ENCODE peak calls at places on chromosomes 16 and 17, in four cellular contexts. M is body of pancreas, Q is Caco-2, R is IMR-90. C is an unnamed sample. For H3K4me1 and H3K36me3, the result is how much of the 10 kb centered on the place peaks cover.

GRCh38 chr17:28972437-28972836 is 21.1 kb upstream of the PHF12 start:
- DNase-seq in M (no peak), Q (no peak), R (no peak), C (no peak)

GRCh38 chr17:36846410-36847292 is 90.6 kb upstream of the LHX1 start:
- DNase-seq in M (no peak), Q (no peak), R (no peak), C (no peak)

GRCh38 chr17:15442316-15443185 is 24.9 kb downstream of the CDRT4 start:
- DNase-seq in M (no peak), Q (no peak), R (no peak), C (no peak)

GRCh38 chr17:82217120-82217529 is 4.5 kb upstream of the CCDC57 start:
- DNase-seq in M (no peak), Q (no peak), R (no peak), C (no peak)

GRCh38 chr17:71035226-71035625 is 865.9 kb downstream of the KCNJ2 start:
- DNase-seq in M (no peak), Q (no peak), R (no peak), C (no peak)

GRCh38 chr16:50193594-50193993 is 40.5 kb downstream of the TENT4B start:
- DNase-seq in M (no peak), Q (no peak), R (peak), C (no peak)

GRCh38 chr16:278863-279366 is 1.5 kb upstream of the ARHGDIG start:
- DNase-seq in M (peak), Q (no peak), R (peak), C (peak)

GRCh38 chr17:17303010-17303846 is at the start of gene NT5M:
- DNase-seq in M (peak), Q (peak), R (peak), C (peak)

GRCh38 chr16:2979669-2980226 is 498 bp downstream of the PKMYT1 start:
- DNase-seq in M (no peak), Q (no peak), R (peak), C (no peak)
- H3K4me1 ChIP-seq in M (half or more), Q (under half), R (under half), C (under half)

GRCh38 chr17:47822785-47823184 is 1.2 kb upstream of the OSBPL7 start:
- DNase-seq in M (no peak), Q (peak), R (no peak), C (no peak)
- H3K36me3 ChIP-seq in M (under half), Q (under half), R (under half), C (under half)

GRCh38 chr16:23158114-23158513 is 8.9 kb upstream of the USP31 start:
- DNase-seq in M (no peak), Q (no peak), R (no peak), C (no peak)
- H3K4me1 ChIP-seq in M (under half), Q (under half), R (under half), C (under half)

GRCh38 chr16:74903095-74903494 is 81.8 kb downstream of the WDR59 start:
- DNase-seq in M (no peak), Q (no peak), R (no peak), C (no peak)
- H3K36me3 ChIP-seq in M (under half), Q (under half), R (under half), C (under half)

GRCh38 chr16:70688266-70688742 is 2.5 kb upstream of the MTSS2 start:
- DNase-seq in M (no peak), Q (no peak), R (peak), C (peak)
- H3K4me1 ChIP-seq in M (under half), Q (under half), R (half or more), C (under half)

DNA sequence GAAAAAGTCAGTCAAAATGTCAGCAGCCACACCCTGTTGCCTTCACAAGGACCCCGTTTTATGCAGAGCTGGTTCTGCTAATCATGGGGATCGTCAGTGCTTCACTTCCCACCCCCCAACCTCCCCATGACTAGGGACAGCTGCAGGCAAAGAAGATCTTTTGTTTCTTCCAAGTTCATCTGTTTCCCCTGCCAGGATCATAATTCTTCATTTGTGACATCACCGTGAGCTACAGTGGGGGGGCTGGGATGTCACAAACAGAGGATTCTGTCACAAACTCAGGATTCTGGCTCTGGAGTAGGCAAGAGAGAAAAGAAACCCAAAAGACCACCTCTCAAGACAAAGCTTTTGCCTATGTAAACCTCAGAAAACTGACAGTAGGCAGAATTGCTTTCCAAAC is 24.7 kb downstream of the DNAJC7 start:
- DNase-seq in M (no peak), Q (no peak), R (no peak), C (no peak)
- H3K36me3 ChIP-seq in M (under half), Q (under half), R (half or more), C (half or more)